ENCODE peak calls at places on chromosomes 2 and 18, in five cellular contexts. Q is DND-41, P is pancreas, E is fibroblast of the aortic adventitia, G is GM06990. U is an unnamed sample.

GRCh38 chr2:9057939-9058761 is 54.7 kb upstream of the MBOAT2 start:
- DNase-seq in E (peak; percentile 66), Q (no peak), P (no peak), G (no peak), U (peak; percentile 4)

GRCh38 chr2:31476511-31477171 is 62.1 kb upstream of the XDH start:
- DNase-seq in P (no peak), Q (no peak), E (peak; percentile 77), G (no peak), U (no peak)

GRCh38 chr2:46042207-46042637 is 255.0 kb upstream of the EPAS1 start:
- DNase-seq in G (no peak), E (no peak), P (peak; percentile 23), Q (no peak), U (no peak)

GRCh38 chr2:121349721-121350401 is 64.9 kb upstream of the TFCP2L1 start:
- DNase-seq in P (no peak), E (no peak), G (no peak), Q (no peak), U (no peak)

GRCh38 chr18:12552884-12553242 is 105.0 kb downstream of the SPIRE1 start:
- DNase-seq in Q (no peak), E (no peak), G (no peak), P (no peak), U (no peak)

GRCh38 chr2:121888189-121888557 is 132.7 kb downstream of the TSN start:
- DNase-seq in E (no peak), G (no peak), Q (peak; percentile 20), P (no peak), U (peak; percentile 39)

GRCh38 chr2:24247592-24247991 is 72.7 kb downstream of the FAM228A start:
- DNase-seq in G (no peak), E (no peak), Q (no peak), P (no peak), U (no peak)

GRCh38 chr2:176325732-176326131 is 56.5 kb downstream of the MTX2 start:
- DNase-seq in G (no peak), P (no peak), Q (no peak), E (no peak), U (no peak)

GRCh38 chr2:57804971-57805370 is 241.6 kb upstream of the VRK2 start:
- DNase-seq in G (no peak), Q (no peak), P (no peak), E (no peak), U (no peak)

GRCh38 chr18:34857310-34857709 is 147.2 kb downstream of the DTNA start:
- DNase-seq in P (no peak), G (no peak), E (no peak), Q (no peak), U (no peak)

GRCh38 chr2:240930631-240931318 is 24.6 kb downstream of the CROCC2 start:
- DNase-seq in G (no peak), P (peak; percentile 12), E (no peak), Q (no peak), U (no peak)

GRCh38 chr2:237967463-237967871 is 653 bp downstream of the UBE2F start:
- DNase-seq in E (peak; percentile 16), Q (no peak), P (peak; percentile 41), G (peak; percentile 29), U (no peak)

GRCh38 chr18:47832348-47832747 is 98.1 kb downstream of the SMAD2 start:
- DNase-seq in E (peak; percentile 19), Q (no peak), G (no peak), P (no peak), U (no peak)

GRCh38 chr2:96431319-96431718 is 73.8 kb downstream of the NEURL3 start:
- DNase-seq in G (no peak), Q (no peak), E (no peak), P (peak; percentile 57), U (no peak)

GRCh38 chr2:44844651-44845270 is 96.7 kb upstream of the SIX3 start:
- DNase-seq in G (no peak), P (no peak), E (no peak), Q (peak; percentile 12), U (peak; percentile 42)

GRCh38 chr2:20125616-20126015 is 74.2 kb upstream of the LAPTM4A start:
- DNase-seq in E (no peak), Q (no peak), P (no peak), G (no peak), U (no peak)

GRCh38 chr2:79832540-79833234 is 319.8 kb downstream of the CTNNA2 start:
- DNase-seq in Q (no peak), E (no peak), G (no peak), P (no peak), U (no peak)

GRCh38 chr2:156589381-156590079 is 153.4 kb downstream of the GPD2 start:
- DNase-seq in E (peak; percentile 76), Q (peak; percentile 29), P (no peak), G (peak; percentile 19), U (peak; percentile 32)

GRCh38 chr18:54737986-54738385 is 90.3 kb upstream of the RAB27B start:
- DNase-seq in Q (no peak), G (no peak), E (peak; percentile 54), P (no peak), U (no peak)

GRCh38 chr18:51405683-51406477 is 208.4 kb upstream of the MEX3C start:
- DNase-seq in Q (no peak), P (no peak), E (no peak), G (no peak), U (no peak)

GRCh38 chr2:42769583-42770287 is 5.8 kb upstream of the OXER1 start:
- DNase-seq in P (no peak), E (no peak), G (no peak), Q (no peak), U (no peak)

GRCh38 chr2:158325031-158325781 is 131.3 kb downstream of the CCDC148 start:
- DNase-seq in E (peak; percentile 18), P (no peak), G (no peak), Q (no peak), U (no peak)

GRCh38 chr2:128405981-128406601 is 87.4 kb upstream of the HS6ST1 start:
- DNase-seq in P (no peak), E (no peak), G (no peak), Q (no peak), U (no peak)

GRCh38 chr2:229713371-229714079 is 830 bp downstream of the DNER start:
- DNase-seq in P (no peak), Q (no peak), G (peak; percentile 23), E (no peak), U (peak; percentile 18)

GRCh38 chr2:183937220-183937619 is 661.1 kb upstream of the ZNF804A start:
- DNase-seq in P (no peak), G (no peak), Q (no peak), E (no peak), U (no peak)

GRCh38 chr2:150410809-150411208 is 76.7 kb downstream of the RND3 start:
- DNase-seq in G (no peak), E (peak; percentile 60), Q (no peak), P (no peak), U (no peak)

GRCh38 chr2:199985625-199986207 is 30.3 kb downstream of the MAIP1 start:
- DNase-seq in E (peak; percentile 65), P (peak; percentile 64), Q (peak; percentile 70), G (no peak), U (peak; percentile 82)
- TF ChIP-seq CTCF in E (peak; percentile 63), P (peak; percentile 55), Q (peak; percentile 72), G (peak; percentile 72), U (peak; percentile 56)

DNA sequence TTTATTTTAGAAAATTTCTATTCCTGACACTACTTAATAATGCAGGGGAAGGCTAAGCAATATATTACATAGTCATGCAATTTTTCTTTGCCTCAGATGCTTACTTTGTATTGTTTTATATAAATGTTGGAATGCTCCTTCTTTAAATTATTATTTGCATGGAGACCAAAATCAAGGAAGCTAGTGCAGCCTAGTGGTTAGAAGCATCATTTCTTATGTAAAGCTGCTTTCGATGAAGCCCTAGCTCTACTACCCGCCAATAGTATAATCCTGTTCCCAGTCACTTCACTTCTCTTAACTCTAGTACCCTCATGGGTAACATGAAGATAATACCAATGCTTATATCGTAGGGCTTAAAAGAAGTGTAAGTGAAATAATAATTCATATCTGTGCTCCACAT is 198.9 kb downstream of the LRATD1 start:
- DNase-seq in Q (no peak), P (no peak), E (no peak), G (no peak), U (no peak)
- TF ChIP-seq CTCF in Q (no peak), P (no peak), E (no peak), G (no peak), U (no peak)

GRCh38 chr2:191637182-191638078 is 40.5 kb upstream of the NABP1 start:
- DNase-seq in E (peak; percentile 85), G (no peak), P (no peak), Q (peak; percentile 62), U (peak; percentile 28)

GRCh38 chr2:191638079-191638801 is 39.7 kb upstream of the NABP1 start:
- DNase-seq in P (no peak), E (no peak), G (no peak), Q (peak; percentile 35), U (no peak)

GRCh38 chr2:191636586-191636985 is 41.4 kb upstream of the NABP1 start:
- DNase-seq in P (no peak), E (no peak), G (no peak), Q (no peak), U (no peak)

GRCh38 chr2:191635333-191636234 is 42.4 kb upstream of the NABP1 start:
- DNase-seq in E (peak; percentile 83), G (peak; percentile 53), P (no peak), Q (no peak), U (peak; percentile 46)

GRCh38 chr2:191636235-191636543 is 41.7 kb upstream of the NABP1 start:
- DNase-seq in Q (no peak), E (peak; percentile 88), G (no peak), P (no peak), U (no peak)
- TF ChIP-seq CTCF in Q (no peak), E (no peak), G (no peak), P (no peak), U (no peak)

DNA sequence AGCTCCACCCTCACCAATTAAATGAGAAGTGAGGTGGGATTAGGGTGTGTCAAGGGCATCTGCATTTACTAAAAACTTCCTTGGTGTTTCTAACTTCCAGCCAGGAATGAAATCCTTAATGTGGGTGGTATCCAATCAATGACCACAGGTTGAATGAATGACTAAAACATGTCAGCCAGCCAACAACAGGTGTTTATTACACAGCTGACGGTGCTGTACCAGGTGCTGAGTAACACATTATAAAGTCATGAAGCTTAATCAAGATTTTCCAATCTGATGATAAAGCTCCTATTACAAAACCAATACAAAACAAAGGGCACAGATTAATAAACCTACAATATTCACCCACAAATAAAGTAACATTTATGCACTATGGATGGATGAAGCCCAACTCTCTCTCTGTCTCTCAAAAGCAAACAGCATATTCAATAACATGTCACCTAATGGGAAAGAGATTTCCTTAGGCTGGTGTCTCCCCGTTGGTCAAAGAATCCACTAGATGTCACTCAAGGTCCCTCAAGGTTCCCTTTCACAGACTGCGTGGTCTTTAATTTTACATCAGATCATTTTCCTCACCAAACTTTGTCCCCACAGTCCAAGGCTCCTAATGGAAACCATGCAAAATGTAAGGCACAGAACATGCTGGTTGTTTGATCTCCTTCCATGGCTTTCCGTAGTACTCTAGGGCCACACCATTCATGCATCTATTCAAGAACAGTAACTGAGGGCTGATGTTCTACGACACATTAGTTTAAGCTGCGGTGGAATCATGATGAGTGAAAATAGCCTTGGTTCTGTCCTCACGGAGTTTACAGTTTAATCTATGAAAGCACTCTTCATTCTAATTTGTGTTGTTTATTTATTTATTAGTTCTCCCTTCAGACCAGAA is 6.4 kb upstream of the PTPN4 start:
- DNase-seq in P (no peak), Q (peak; percentile 44), E (peak; percentile 70), G (no peak), U (peak; percentile 28)
- TF ChIP-seq CTCF in P (no peak), Q (peak; percentile 89), E (peak; percentile 63), G (peak; percentile 70), U (peak; percentile 69)

DNA sequence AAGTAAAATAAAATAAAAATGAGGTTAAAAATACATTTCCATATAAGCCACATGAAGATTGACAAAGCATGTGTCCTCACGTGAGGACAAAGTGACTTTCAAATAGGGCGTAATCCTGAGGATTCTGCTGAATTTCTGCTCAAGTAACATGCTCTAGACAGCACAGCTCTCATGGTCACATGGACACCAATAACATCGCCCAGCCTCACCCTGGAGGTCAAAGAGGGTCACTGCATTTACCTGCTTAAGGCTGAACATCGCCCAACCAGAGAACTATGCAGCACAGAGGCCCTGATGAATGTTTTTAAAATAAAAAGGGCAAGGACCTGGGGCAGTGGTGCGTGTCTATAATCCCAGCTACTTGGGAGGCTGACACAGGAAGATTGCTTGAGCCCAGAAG is 30.2 kb downstream of the TGFBRAP1 start:
- DNase-seq in Q (no peak), P (no peak), G (no peak), E (no peak), U (no peak)
- TF ChIP-seq CTCF in Q (no peak), P (no peak), G (peak; percentile 14), E (peak; percentile 16), U (no peak)